ENCODE peak calls at places on chromosomes 13 and 19, in nine cellular contexts. Y, L, I, X, S, G, A, W and K are unnamed samples.

GRCh38 chr19:40588110-40588854 is 11.6 kb downstream of the SHKBP1 start:
- DNase-seq in A (no peak), X (peak; percentile 85), Y (no peak), G (no peak), S (no peak), W (no peak), I (no peak), L (no peak), K (no peak)

GRCh38 chr13:93620366-93620765 is 393.8 kb downstream of the GPC6 start:
- DNase-seq in I (no peak), G (peak; percentile 25), X (no peak), S (no peak), Y (no peak), A (no peak), L (no peak), W (no peak), K (peak; percentile 48)

GRCh38 chr13:74162135-74162534 is 27.9 kb upstream of the KLF12 start:
- DNase-seq in Y (no peak), S (no peak), L (no peak), I (no peak), A (no peak), G (no peak), X (no peak), W (no peak), K (no peak)

GRCh38 chr13:49308104-49308875 is 60.6 kb downstream of the CDADC1 start:
- DNase-seq in W (no peak), Y (no peak), S (peak; percentile 66), I (no peak), X (no peak), L (peak; percentile 47), G (no peak), A (peak; percentile 76), K (no peak)

GRCh38 chr13:111943229-111943795 is 123.6 kb upstream of the SOX1 start:
- DNase-seq in G (no peak), Y (no peak), A (no peak), S (no peak), I (no peak), L (no peak), W (no peak), X (no peak), K (no peak)

GRCh38 chr13:23799945-23800344 is 89.3 kb downstream of the MIPEP start:
- DNase-seq in G (no peak), S (peak; percentile 38), A (no peak), X (no peak), W (no peak), I (peak; percentile 85), L (no peak), Y (peak; percentile 33), K (no peak)

GRCh38 chr19:12796146-12797071 is 5.1 kb downstream of the JUNB start:
- DNase-seq in S (peak; percentile 81), X (peak; percentile 86), A (peak; percentile 89), G (no peak), L (no peak), I (no peak), Y (peak; percentile 79), W (no peak), K (no peak)

GRCh38 chr19:11422163-11423068 is 3.3 kb upstream of the RGL3 start:
- DNase-seq in S (no peak), L (no peak), A (peak; percentile 61), G (peak; percentile 17), X (peak; percentile 48), Y (peak; percentile 39), W (no peak), I (peak; percentile 50), K (no peak)

GRCh38 chr13:82867284-82867683 is 1015.0 kb downstream of the SLITRK1 start:
- DNase-seq in L (no peak), G (no peak), S (no peak), Y (no peak), A (no peak), I (no peak), X (no peak), W (no peak), K (no peak)

GRCh38 chr19:39941151-39941550 is 6.7 kb upstream of the FCGBP start:
- DNase-seq in I (no peak), X (no peak), L (no peak), A (no peak), G (no peak), Y (no peak), S (no peak), W (no peak), K (no peak)

GRCh38 chr19:21463449-21464105 is 41.8 kb upstream of the ZNF429 start:
- DNase-seq in W (no peak), L (peak; percentile 69), Y (no peak), I (no peak), G (no peak), S (no peak), X (no peak), A (no peak), K (no peak)

DNA sequence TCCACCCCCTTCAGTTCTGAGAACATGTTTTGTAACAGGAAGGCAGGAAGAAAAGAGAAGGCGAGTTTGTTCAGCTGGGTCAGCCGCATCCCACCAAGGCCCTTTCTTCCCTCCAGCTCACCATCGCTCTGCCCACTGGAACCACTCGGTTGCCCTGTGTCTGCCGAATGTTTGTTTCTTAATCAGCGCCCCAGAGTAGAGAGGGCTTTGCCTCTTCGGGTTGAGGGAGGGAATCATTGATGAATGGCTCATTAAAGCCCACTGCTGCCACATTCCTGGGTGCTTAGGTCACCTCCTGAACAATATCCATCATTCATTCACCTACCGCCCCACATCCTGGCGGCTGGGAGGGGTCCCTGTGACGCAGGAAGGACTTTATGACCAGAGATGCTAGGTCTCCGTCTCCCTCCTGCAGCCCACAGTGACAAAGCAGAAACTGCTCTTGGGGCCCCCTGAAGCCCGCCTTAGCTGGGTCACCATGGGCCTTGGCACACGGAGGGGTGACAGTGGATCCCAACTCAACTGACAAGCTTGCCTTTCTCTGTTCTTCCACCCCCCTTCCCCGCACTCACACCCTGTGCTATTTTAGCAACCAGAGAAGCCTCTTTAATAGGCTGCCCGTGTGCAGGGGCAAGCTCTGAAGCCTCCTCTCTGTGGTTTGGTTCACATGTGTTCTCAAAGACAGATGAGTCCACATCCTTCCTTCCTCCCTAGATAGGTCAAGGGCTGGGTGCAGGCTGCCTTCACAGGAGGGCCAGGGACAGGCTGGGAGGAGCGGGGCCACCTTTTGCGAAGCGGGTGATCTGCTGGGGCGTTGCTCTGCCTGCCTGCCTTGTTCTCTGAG is 46.2 kb downstream of the ACTN4 start:
- DNase-seq in L (no peak), S (peak; percentile 63), X (peak; percentile 92), G (no peak), W (no peak), A (peak; percentile 81), Y (no peak), I (peak; percentile 54), K (no peak)
- H3K4me3 ChIP-seq in L (no peak overlapping the region), S (no peak overlapping the region), X (peak overlapping the region; percentile 1), G (no peak overlapping the region), W (no peak overlapping the region), A (no peak overlapping the region), Y (peak overlapping the region; percentile 25), I (no peak overlapping the region), K (no peak overlapping the region)

GRCh38 chr19:13835791-13836723 is 40.8 kb downstream of the ZSWIM4 start:
- DNase-seq in X (peak; percentile 78), A (no peak), I (no peak), S (no peak), G (no peak), W (no peak), Y (no peak), L (no peak), K (no peak)
- H3K4me3 ChIP-seq in X (peak overlapping the region; percentile 95), A (peak overlapping the region; percentile 17), I (no peak overlapping the region), S (no peak overlapping the region), G (no peak overlapping the region), W (no peak overlapping the region), Y (peak overlapping the region; percentile 43), L (no peak overlapping the region), K (peak overlapping the region; percentile 11)

DNA sequence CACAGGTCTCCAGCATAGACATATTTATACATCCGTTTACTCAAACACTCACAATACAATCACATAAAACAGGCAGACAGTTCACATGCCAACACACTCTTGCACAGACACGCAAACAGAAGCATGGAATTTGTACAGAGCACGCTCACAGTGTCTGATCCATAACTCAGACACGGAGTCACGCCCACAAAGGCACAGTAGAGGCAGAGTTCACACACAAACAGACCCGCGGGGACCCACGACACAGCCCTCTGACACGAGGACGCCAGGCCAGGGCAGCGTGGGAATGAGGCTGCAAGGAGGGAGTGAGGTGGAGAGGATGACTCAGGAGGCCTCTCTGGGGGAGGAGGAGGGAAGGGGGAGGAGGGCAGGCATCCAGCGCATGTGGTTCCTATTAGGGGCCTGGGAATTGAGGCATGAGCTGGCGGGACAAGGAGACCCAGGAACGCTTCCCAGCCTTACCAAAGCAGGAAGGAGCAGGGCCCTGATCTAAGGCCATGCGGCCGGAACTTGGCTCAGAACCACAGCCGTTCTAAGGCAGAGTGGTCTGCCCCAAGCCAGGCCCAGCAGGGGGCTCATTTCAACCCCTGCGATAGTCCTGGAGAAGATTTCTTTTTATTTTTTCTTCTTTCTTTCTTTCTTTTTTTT is 9.1 kb upstream of the OLFM2 start:
- DNase-seq in X (peak; percentile 37), Y (no peak), G (peak; percentile 100), W (peak; percentile 97), L (no peak), A (peak; percentile 98), S (peak; percentile 100), I (no peak), K (peak; percentile 100)
- H3K4me3 ChIP-seq in X (no peak overlapping the region), Y (no peak overlapping the region), G (no peak overlapping the region), W (peak overlapping the region; percentile 47), L (no peak overlapping the region), A (no peak overlapping the region), S (no peak overlapping the region), I (no peak overlapping the region), K (peak overlapping the region; percentile 15)

GRCh38 chr13:32737679-32738078 is 151.4 kb downstream of the PDS5B start:
- DNase-seq in X (no peak), I (no peak), L (no peak), G (no peak), W (no peak), S (no peak), Y (no peak), A (no peak), K (no peak)
- H3K4me3 ChIP-seq in X (no peak overlapping the region), I (peak overlapping the region; percentile 16), L (no peak overlapping the region), G (no peak overlapping the region), W (no peak overlapping the region), S (no peak overlapping the region), Y (peak overlapping the region; percentile 28), A (peak overlapping the region; percentile 44), K (no peak overlapping the region)

GRCh38 chr13:99355267-99356215 is 48.3 kb upstream of the GPR183 start:
- DNase-seq in X (no peak), S (no peak), I (no peak), L (peak; percentile 55), A (no peak), Y (no peak), W (no peak), G (no peak), K (no peak)

GRCh38 chr13:99356216-99357089 is 49.3 kb upstream of the GPR183 start:
- DNase-seq in S (peak; percentile 87), L (no peak), Y (peak; percentile 92), X (no peak), A (peak; percentile 83), W (peak; percentile 39), G (no peak), I (no peak), K (peak; percentile 31)

GRCh38 chr13:99359493-99359892 is 52.3 kb upstream of the GPR183 start:
- DNase-seq in W (no peak), I (no peak), A (no peak), X (no peak), G (no peak), S (no peak), Y (no peak), L (no peak), K (no peak)

GRCh38 chr13:99357920-99358319 is 50.7 kb upstream of the GPR183 start:
- DNase-seq in W (no peak), S (no peak), X (no peak), L (no peak), Y (no peak), G (no peak), A (peak; percentile 3), I (no peak), K (no peak)

GRCh38 chr13:99357149-99357596 is 50.0 kb upstream of the GPR183 start:
- DNase-seq in I (no peak), S (peak; percentile 91), Y (peak; percentile 43), A (peak; percentile 85), L (no peak), W (peak; percentile 36), X (no peak), G (no peak), K (no peak)
- H3K4me3 ChIP-seq in I (no peak overlapping the region), S (no peak overlapping the region), Y (peak overlapping the region; percentile 25), A (no peak overlapping the region), L (no peak overlapping the region), W (no peak overlapping the region), X (no peak overlapping the region), G (no peak overlapping the region), K (no peak overlapping the region)